ENCODE peak calls at places on chromosomes 16 and 17, in nine cellular contexts. One of them, this sample, is unnamed.

GRCh38 chr17:37742114-37742761 is 2.6 kb downstream of the HNF1B start:
- DNase-seq in mucosa of descending colon: no peak
- DNase-seq in AG04449: no peak
- DNase-seq in AG10803: no peak
- DNase-seq in neural progenitor cell: peak; percentile 75
- DNase-seq in fibroblast of mammary gland: no peak
- DNase-seq in left lung: no peak
- DNase-seq in heart right ventricle: no peak
- DNase-seq in pancreas: peak; percentile 43
- DNase-seq in this sample: no peak

GRCh38 chr17:8503368-8503767 is 67.7 kb downstream of the NDEL1 start:
- DNase-seq in mucosa of descending colon: no peak
- DNase-seq in AG04449: no peak
- DNase-seq in AG10803: no peak
- DNase-seq in neural progenitor cell: no peak
- DNase-seq in fibroblast of mammary gland: no peak
- DNase-seq in left lung: no peak
- DNase-seq in heart right ventricle: peak; percentile 54
- DNase-seq in pancreas: no peak
- DNase-seq in this sample: no peak

GRCh38 chr17:38405654-38406053 is 22.6 kb upstream of the ARHGAP23 start:
- DNase-seq in mucosa of descending colon: no peak
- DNase-seq in AG04449: no peak
- DNase-seq in AG10803: no peak
- DNase-seq in neural progenitor cell: no peak
- DNase-seq in fibroblast of mammary gland: no peak
- DNase-seq in left lung: no peak
- DNase-seq in heart right ventricle: no peak
- DNase-seq in pancreas: no peak
- DNase-seq in this sample: no peak

GRCh38 chr17:64008346-64008745 is 10.2 kb downstream of the PRR29 start:
- DNase-seq in mucosa of descending colon: no peak
- DNase-seq in AG04449: no peak
- DNase-seq in AG10803: no peak
- DNase-seq in neural progenitor cell: no peak
- DNase-seq in fibroblast of mammary gland: no peak
- DNase-seq in left lung: no peak
- DNase-seq in heart right ventricle: no peak
- DNase-seq in pancreas: no peak
- DNase-seq in this sample: no peak

GRCh38 chr17:79657861-79658810 is 47.3 kb upstream of the RBFOX3 start:
- DNase-seq in mucosa of descending colon: no peak
- DNase-seq in AG04449: no peak
- DNase-seq in AG10803: no peak
- DNase-seq in neural progenitor cell: no peak
- DNase-seq in fibroblast of mammary gland: no peak
- DNase-seq in left lung: no peak
- DNase-seq in heart right ventricle: no peak
- DNase-seq in pancreas: no peak
- DNase-seq in this sample: no peak

GRCh38 chr17:71934520-71934919 is 186.3 kb upstream of the SOX9 start:
- DNase-seq in mucosa of descending colon: no peak
- DNase-seq in AG04449: no peak
- DNase-seq in AG10803: no peak
- DNase-seq in neural progenitor cell: no peak
- DNase-seq in fibroblast of mammary gland: no peak
- DNase-seq in left lung: no peak
- DNase-seq in heart right ventricle: no peak
- DNase-seq in pancreas: no peak
- DNase-seq in this sample: no peak

GRCh38 chr17:22469101-22469880 is 777.0 kb downstream of the KCNJ18 start:
- DNase-seq in mucosa of descending colon: no peak
- DNase-seq in AG04449: no peak
- DNase-seq in AG10803: no peak
- DNase-seq in neural progenitor cell: no peak
- DNase-seq in fibroblast of mammary gland: no peak
- DNase-seq in left lung: no peak
- DNase-seq in heart right ventricle: no peak
- DNase-seq in pancreas: no peak
- DNase-seq in this sample: no peak

GRCh38 chr16:749010-749409 is 8.2 kb upstream of the CIAO3 start:
- DNase-seq in mucosa of descending colon: no peak
- DNase-seq in AG04449: peak; percentile 57
- DNase-seq in AG10803: peak; percentile 96
- DNase-seq in neural progenitor cell: no peak
- DNase-seq in fibroblast of mammary gland: peak; percentile 67
- DNase-seq in left lung: no peak
- DNase-seq in heart right ventricle: no peak
- DNase-seq in pancreas: no peak
- DNase-seq in this sample: peak; percentile 80

GRCh38 chr16:83862661-83863060 is 36.3 kb upstream of the MLYCD start:
- DNase-seq in mucosa of descending colon: no peak
- DNase-seq in AG04449: no peak
- DNase-seq in AG10803: no peak
- DNase-seq in neural progenitor cell: no peak
- DNase-seq in fibroblast of mammary gland: no peak
- DNase-seq in left lung: no peak
- DNase-seq in heart right ventricle: no peak
- DNase-seq in pancreas: no peak
- DNase-seq in this sample: no peak

GRCh38 chr16:77402118-77402517 is 32.7 kb downstream of the ADAMTS18 start:
- DNase-seq in mucosa of descending colon: no peak
- DNase-seq in AG04449: no peak
- DNase-seq in AG10803: no peak
- DNase-seq in neural progenitor cell: no peak
- DNase-seq in fibroblast of mammary gland: no peak
- DNase-seq in left lung: no peak
- DNase-seq in heart right ventricle: no peak
- DNase-seq in pancreas: no peak
- DNase-seq in this sample: no peak

GRCh38 chr17:80805032-80805751 is 186.4 kb upstream of the CHMP6 start:
- DNase-seq in mucosa of descending colon: no peak
- DNase-seq in AG04449: no peak
- DNase-seq in AG10803: no peak
- DNase-seq in neural progenitor cell: no peak
- DNase-seq in fibroblast of mammary gland: no peak
- DNase-seq in left lung: peak; percentile 35
- DNase-seq in heart right ventricle: no peak
- DNase-seq in pancreas: no peak
- DNase-seq in this sample: no peak

GRCh38 chr16:46923513-46924295 is 39.5 kb downstream of the GPT2 start:
- DNase-seq in mucosa of descending colon: no peak
- DNase-seq in AG04449: no peak
- DNase-seq in AG10803: no peak
- DNase-seq in neural progenitor cell: no peak
- DNase-seq in fibroblast of mammary gland: peak; percentile 56
- DNase-seq in left lung: no peak
- DNase-seq in heart right ventricle: no peak
- DNase-seq in pancreas: no peak
- DNase-seq in this sample: no peak

GRCh38 chr17:16025202-16025601 is 25.6 kb downstream of the TTC19 start:
- DNase-seq in mucosa of descending colon: no peak
- DNase-seq in AG04449: no peak
- DNase-seq in AG10803: no peak
- DNase-seq in neural progenitor cell: no peak
- DNase-seq in fibroblast of mammary gland: no peak
- DNase-seq in left lung: no peak
- DNase-seq in heart right ventricle: no peak
- DNase-seq in pancreas: no peak
- DNase-seq in this sample: no peak

GRCh38 chr17:16023881-16024280 is 24.3 kb downstream of the TTC19 start:
- DNase-seq in mucosa of descending colon: no peak
- DNase-seq in AG04449: no peak
- DNase-seq in AG10803: no peak
- DNase-seq in neural progenitor cell: no peak
- DNase-seq in fibroblast of mammary gland: no peak
- DNase-seq in left lung: no peak
- DNase-seq in heart right ventricle: no peak
- DNase-seq in pancreas: no peak
- DNase-seq in this sample: no peak

GRCh38 chr17:16026895-16027294 is 27.3 kb downstream of the TTC19 start:
- DNase-seq in mucosa of descending colon: no peak
- DNase-seq in AG04449: no peak
- DNase-seq in AG10803: no peak
- DNase-seq in neural progenitor cell: no peak
- DNase-seq in fibroblast of mammary gland: no peak
- DNase-seq in left lung: no peak
- DNase-seq in heart right ventricle: no peak
- DNase-seq in pancreas: no peak
- DNase-seq in this sample: no peak

GRCh38 chr17:16033729-16034349 is 34.2 kb downstream of the TTC19 start:
- DNase-seq in mucosa of descending colon: no peak
- DNase-seq in AG04449: no peak
- DNase-seq in AG10803: no peak
- DNase-seq in neural progenitor cell: no peak
- DNase-seq in fibroblast of mammary gland: no peak
- DNase-seq in left lung: no peak
- DNase-seq in heart right ventricle: no peak
- DNase-seq in pancreas: no peak
- DNase-seq in this sample: no peak

GRCh38 chr17:16027708-16028584 is 28.3 kb downstream of the TTC19 start:
- DNase-seq in mucosa of descending colon: no peak
- DNase-seq in AG04449: peak; percentile 76
- DNase-seq in AG10803: peak; percentile 88
- DNase-seq in neural progenitor cell: no peak
- DNase-seq in fibroblast of mammary gland: peak; percentile 94
- DNase-seq in left lung: no peak
- DNase-seq in heart right ventricle: no peak
- DNase-seq in pancreas: no peak
- DNase-seq in this sample: peak; percentile 91
- TF ChIP-seq CTCF in mucosa of descending colon: no peak
- TF ChIP-seq CTCF in AG04449: no peak
- TF ChIP-seq CTCF in AG10803: peak; percentile 15
- TF ChIP-seq CTCF in neural progenitor cell: no peak
- TF ChIP-seq CTCF in fibroblast of mammary gland: no peak
- TF ChIP-seq CTCF in left lung: no peak
- TF ChIP-seq CTCF in heart right ventricle: no peak
- TF ChIP-seq CTCF in pancreas: no peak
- TF ChIP-seq CTCF in this sample: no peak

DNA sequence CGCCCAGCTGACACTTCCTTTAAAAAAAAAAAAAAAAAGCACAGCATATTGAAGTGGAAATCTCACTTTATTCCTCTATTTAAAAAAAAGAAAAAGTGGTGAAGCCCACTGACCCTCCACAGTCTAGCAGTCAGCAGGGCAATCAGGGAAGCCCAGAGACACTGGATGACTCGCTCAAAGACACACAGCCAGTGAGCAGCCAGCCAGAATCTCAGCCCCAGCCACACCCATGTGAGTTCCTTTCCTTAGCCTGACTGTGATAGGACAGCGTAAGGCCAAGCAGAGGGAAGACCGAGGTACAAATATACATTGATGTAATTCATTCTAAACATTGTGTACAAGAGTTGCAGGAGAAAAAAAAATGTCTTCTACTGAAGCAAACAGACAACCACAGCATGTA is 22.5 kb downstream of the XPO6 start:
- DNase-seq in mucosa of descending colon: no peak
- DNase-seq in AG04449: no peak
- DNase-seq in AG10803: no peak
- DNase-seq in neural progenitor cell: no peak
- DNase-seq in fibroblast of mammary gland: peak; percentile 50
- DNase-seq in left lung: no peak
- DNase-seq in heart right ventricle: no peak
- DNase-seq in pancreas: no peak
- DNase-seq in this sample: no peak
- H3K4me3 ChIP-seq in mucosa of descending colon: no peak overlapping the region
- H3K4me3 ChIP-seq in AG04449: no peak overlapping the region
- H3K4me3 ChIP-seq in AG10803: no peak overlapping the region
- H3K4me3 ChIP-seq in neural progenitor cell: no peak overlapping the region
- H3K4me3 ChIP-seq in fibroblast of mammary gland: no peak overlapping the region
- H3K4me3 ChIP-seq in left lung: no peak overlapping the region
- H3K4me3 ChIP-seq in heart right ventricle: no peak overlapping the region
- H3K4me3 ChIP-seq in pancreas: no peak overlapping the region
- H3K4me3 ChIP-seq in this sample: no peak overlapping the region

DNA sequence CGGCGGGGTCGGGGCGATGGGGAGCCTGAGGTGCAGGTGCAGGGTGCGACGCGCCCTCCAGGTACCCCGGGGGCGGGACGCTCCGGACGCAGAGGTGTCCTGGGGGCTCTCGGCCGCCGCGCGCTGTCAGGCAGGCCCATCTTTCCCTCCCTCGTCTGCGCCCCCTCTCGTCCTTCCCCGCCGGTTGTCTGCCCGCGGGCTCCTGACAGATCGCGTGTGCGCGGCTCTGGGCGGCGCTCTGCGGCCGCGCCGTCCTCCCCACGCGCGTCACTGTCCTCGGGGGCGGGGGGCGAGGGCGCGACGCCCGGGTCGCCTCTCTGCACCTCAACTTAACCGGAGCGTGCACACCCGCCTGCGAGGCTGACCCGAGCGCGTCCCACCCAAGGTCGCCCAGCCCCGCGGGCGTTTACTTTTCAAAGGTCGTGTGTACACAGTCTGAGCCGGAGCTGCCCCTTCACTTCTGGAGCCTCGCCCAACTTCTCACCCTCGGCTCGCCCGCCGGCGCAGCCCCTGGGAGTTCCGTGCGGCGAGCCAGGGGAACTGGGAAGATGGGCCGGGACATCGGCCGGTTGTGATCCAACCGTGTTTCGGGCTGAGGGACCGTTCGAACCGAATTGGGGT is 512 bp downstream of the AKAP1 start:
- DNase-seq in mucosa of descending colon: peak; percentile 91
- DNase-seq in AG04449: no peak
- DNase-seq in AG10803: peak; percentile 23
- DNase-seq in neural progenitor cell: peak; percentile 82
- DNase-seq in fibroblast of mammary gland: peak; percentile 18
- DNase-seq in left lung: peak; percentile 86
- DNase-seq in heart right ventricle: peak; percentile 59
- DNase-seq in pancreas: peak; percentile 70
- DNase-seq in this sample: peak; percentile 21
- TF ChIP-seq CTCF in mucosa of descending colon: no peak
- TF ChIP-seq CTCF in AG04449: peak; percentile 59
- TF ChIP-seq CTCF in AG10803: peak; percentile 20
- TF ChIP-seq CTCF in neural progenitor cell: peak; percentile 42
- TF ChIP-seq CTCF in fibroblast of mammary gland: no peak
- TF ChIP-seq CTCF in left lung: no peak
- TF ChIP-seq CTCF in heart right ventricle: peak; percentile 38
- TF ChIP-seq CTCF in pancreas: no peak
- TF ChIP-seq CTCF in this sample: no peak

GRCh38 chr17:65786479-65786878 is 225.0 kb upstream of the AXIN2 start:
- DNase-seq in mucosa of descending colon: no peak
- DNase-seq in AG04449: no peak
- DNase-seq in AG10803: no peak
- DNase-seq in neural progenitor cell: no peak
- DNase-seq in fibroblast of mammary gland: no peak
- DNase-seq in left lung: no peak
- DNase-seq in heart right ventricle: no peak
- DNase-seq in pancreas: no peak
- DNase-seq in this sample: no peak

GRCh38 chr17:65785109-65785508 is 223.7 kb upstream of the AXIN2 start:
- DNase-seq in mucosa of descending colon: no peak
- DNase-seq in AG04449: peak; percentile 85
- DNase-seq in AG10803: peak; percentile 97
- DNase-seq in neural progenitor cell: no peak
- DNase-seq in fibroblast of mammary gland: peak; percentile 97
- DNase-seq in left lung: no peak
- DNase-seq in heart right ventricle: no peak
- DNase-seq in pancreas: no peak
- DNase-seq in this sample: peak; percentile 97

GRCh38 chr17:65787503-65787902 is 226.1 kb upstream of the AXIN2 start:
- DNase-seq in mucosa of descending colon: no peak
- DNase-seq in AG04449: no peak
- DNase-seq in AG10803: no peak
- DNase-seq in neural progenitor cell: no peak
- DNase-seq in fibroblast of mammary gland: no peak
- DNase-seq in left lung: no peak
- DNase-seq in heart right ventricle: no peak
- DNase-seq in pancreas: no peak
- DNase-seq in this sample: no peak

GRCh38 chr17:65783845-65784334 is 222.4 kb upstream of the AXIN2 start:
- DNase-seq in mucosa of descending colon: peak; percentile 65
- DNase-seq in AG04449: peak; percentile 60
- DNase-seq in AG10803: peak; percentile 90
- DNase-seq in neural progenitor cell: no peak
- DNase-seq in fibroblast of mammary gland: peak; percentile 94
- DNase-seq in left lung: no peak
- DNase-seq in heart right ventricle: no peak
- DNase-seq in pancreas: no peak
- DNase-seq in this sample: peak; percentile 96
- H3K4me3 ChIP-seq in mucosa of descending colon: no peak overlapping the region
- H3K4me3 ChIP-seq in AG04449: no peak overlapping the region
- H3K4me3 ChIP-seq in AG10803: no peak overlapping the region
- H3K4me3 ChIP-seq in neural progenitor cell: no peak overlapping the region
- H3K4me3 ChIP-seq in fibroblast of mammary gland: no peak overlapping the region
- H3K4me3 ChIP-seq in left lung: no peak overlapping the region
- H3K4me3 ChIP-seq in heart right ventricle: no peak overlapping the region
- H3K4me3 ChIP-seq in pancreas: no peak overlapping the region
- H3K4me3 ChIP-seq in this sample: no peak overlapping the region